ENCODE peak calls at places on chromosomes 13 and 19, in four cellular contexts. O is lower lobe of right lung, S is PC-3, J is sigmoid colon. L is an unnamed sample.

GRCh38 chr19:10226376-10227214 is 4.5 kb downstream of the S1PR2 start:
- DNase-seq in O (peak; percentile 62), S (no peak), J (peak; percentile 96), L (peak; percentile 93)

GRCh38 chr13:29551214-29551613 is 44.3 kb downstream of the SLC7A1 start:
- DNase-seq in O (no peak), S (no peak), J (no peak), L (no peak)

GRCh38 chr13:48160879-48161278 is 66.0 kb upstream of the MED4 start:
- DNase-seq in O (no peak), S (peak; percentile 44), J (no peak), L (no peak)

GRCh38 chr13:73370066-73370465 is 311.3 kb downstream of the KLF5 start:
- DNase-seq in O (no peak), S (no peak), J (no peak), L (no peak)

GRCh38 chr19:54178581-54179261 is 5.8 kb upstream of the TMC4 start:
- DNase-seq in O (no peak), S (peak; percentile 42), J (no peak), L (peak; percentile 53)

GRCh38 chr19:45496349-45496953 is 396 bp downstream of the RTN2 start:
- DNase-seq in O (no peak), S (peak; percentile 18), J (no peak), L (peak; percentile 86)

GRCh38 chr19:294819-295686 is 3.9 kb upstream of the PLPP2 start:
- DNase-seq in O (peak; percentile 67), S (no peak), J (no peak), L (peak; percentile 32)

GRCh38 chr13:66751691-66752090 is 478.4 kb downstream of the PCDH9 start:
- DNase-seq in O (no peak), S (no peak), J (no peak), L (no peak)

GRCh38 chr13:110799246-110800236 is 86.0 kb downstream of the ING1 start:
- DNase-seq in O (no peak), S (no peak), J (no peak), L (peak; percentile 96)

GRCh38 chr13:113086031-113086750 is 19.4 kb upstream of the F7 start:
- DNase-seq in O (peak; percentile 39), S (no peak), J (no peak), L (no peak)

GRCh38 chr13:102132896-102133295 is 269.0 kb downstream of the FGF14 start:
- DNase-seq in O (no peak), S (no peak), J (no peak), L (no peak)

GRCh38 chr19:45423033-45423588 is 606 bp downstream of the ERCC1 start:
- DNase-seq in O (no peak), S (no peak), J (no peak), L (no peak)

GRCh38 chr13:76980075-76980718 is 11.7 kb upstream of the CLN5 start:
- DNase-seq in O (peak; percentile 88), S (peak; percentile 71), J (peak; percentile 83), L (peak; percentile 86)

GRCh38 chr13:90427322-90428272 is 919.9 kb upstream of the MIR17HG start:
- DNase-seq in O (no peak), S (no peak), J (no peak), L (no peak)

GRCh38 chr13:72290962-72291681 is 424.1 kb upstream of the DACH1 start:
- DNase-seq in O (no peak), S (peak; percentile 81), J (no peak), L (no peak)

GRCh38 chr19:32407004-32407992 is 1.7 kb downstream of the DPY19L3 start:
- DNase-seq in O (peak; percentile 65), S (peak; percentile 3), J (peak; percentile 74), L (peak; percentile 93)
- H3K4me3 ChIP-seq in O (peak overlapping the region; percentile 84), S (peak overlapping the region; percentile 87), J (no peak overlapping the region), L (no peak overlapping the region)

GRCh38 chr13:99506632-99507031 is 5.4 kb downstream of the TM9SF2 start:
- DNase-seq in O (no peak), S (no peak), J (no peak), L (no peak)
- H3K4me1 ChIP-seq in O (peaks cover 68% of the 10 kb centered on the region), S (peaks cover 38% of the 10 kb centered on the region), J (peaks cover 49% of the 10 kb centered on the region), L (peaks cover 10% of the 10 kb centered on the region)

GRCh38 chr13:42498521-42498920 is 75.4 kb upstream of the TNFSF11 start:
- DNase-seq in O (no peak), S (no peak), J (no peak), L (no peak)
- TF ChIP-seq CTCF in O (no peak), S (no peak), J (no peak), L (peak; percentile 6)

DNA sequence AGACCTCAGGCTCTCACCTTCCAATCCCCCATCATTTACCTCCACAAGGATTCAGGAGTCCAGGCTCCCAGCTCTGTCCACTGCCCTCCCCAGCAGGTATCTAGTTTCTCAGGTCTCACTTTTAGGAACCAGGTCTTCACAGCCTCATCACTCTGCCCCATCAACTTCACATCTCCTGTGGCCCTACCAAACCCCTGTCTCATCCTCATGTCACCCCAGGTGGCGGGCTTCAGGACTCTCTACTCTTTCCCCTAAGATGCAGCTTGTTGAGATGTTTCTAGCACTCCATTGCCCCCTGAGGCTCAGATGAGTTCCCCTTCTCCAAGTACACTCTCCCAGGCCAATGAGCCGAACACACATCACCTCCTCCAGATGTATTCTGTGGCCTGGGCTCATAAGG is 1.5 kb downstream of the PPFIA3 start:
- DNase-seq in O (no peak), S (no peak), J (no peak), L (no peak)
- H3K4me3 ChIP-seq in O (no peak overlapping the region), S (no peak overlapping the region), J (no peak overlapping the region), L (no peak overlapping the region)

DNA sequence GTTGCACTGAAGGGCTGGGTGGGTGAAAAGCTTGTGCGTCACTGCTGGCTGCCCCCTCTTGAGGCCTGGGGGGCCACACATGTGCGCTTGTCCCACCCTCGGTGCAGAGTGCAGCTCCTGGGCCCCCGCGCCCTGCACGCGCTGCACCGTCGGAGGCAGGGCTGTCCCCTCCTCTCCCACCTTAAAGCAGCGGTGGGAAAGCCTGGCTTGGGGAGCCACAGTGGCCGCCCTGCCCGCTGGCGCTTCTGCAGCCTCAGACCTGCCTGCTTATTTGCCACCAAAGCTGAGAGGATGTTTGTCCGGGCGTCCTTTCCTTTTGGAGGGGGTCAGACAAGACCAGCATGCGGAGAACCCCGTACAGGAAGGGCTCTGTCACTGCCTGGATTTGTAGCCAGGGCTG is 26.7 kb downstream of the PLEKHJ1 start:
- DNase-seq in O (no peak), S (no peak), J (no peak), L (no peak)
- H3K4me1 ChIP-seq in O (peaks cover 19% of the 10 kb centered on the region), S (no peaks in the 10 kb centered on the region), J (peaks cover 10% of the 10 kb centered on the region), L (no peaks in the 10 kb centered on the region)

GRCh38 chr13:32142956-32143375 is 111.4 kb downstream of the FRY start:
- DNase-seq in O (no peak), S (no peak), J (no peak), L (peak; percentile 81)
- TF ChIP-seq CTCF in O (no peak), S (no peak), J (no peak), L (no peak)

DNA sequence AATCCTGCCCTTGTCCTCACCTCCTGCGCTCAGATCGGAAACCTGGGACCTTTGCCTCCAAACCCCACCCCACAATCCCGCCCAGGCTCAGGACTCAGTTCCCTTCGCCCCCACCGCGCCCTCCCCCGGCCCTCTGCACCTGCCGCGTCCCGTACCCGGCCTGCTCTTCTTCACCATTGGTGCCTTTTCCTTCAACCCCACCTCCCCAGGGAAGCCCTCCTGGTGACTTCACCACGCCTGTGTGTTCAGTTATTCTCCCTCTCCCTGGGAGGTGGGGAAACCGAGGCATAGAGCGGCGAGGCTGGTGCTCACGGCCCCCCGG is 19.3 kb upstream of the TCF3 start:
- DNase-seq in O (no peak), S (no peak), J (no peak), L (no peak)
- H3K4me3 ChIP-seq in O (no peak overlapping the region), S (peak overlapping the region; percentile 60), J (peak overlapping the region; percentile 23), L (no peak overlapping the region)

GRCh38 chr19:7304200-7304599 is 10.0 kb upstream of the INSR start:
- DNase-seq in O (no peak), S (no peak), J (no peak), L (no peak)

GRCh38 chr19:7303470-7303869 is 9.3 kb upstream of the INSR start:
- DNase-seq in O (no peak), S (no peak), J (no peak), L (no peak)

GRCh38 chr19:7312816-7313215 is 18.6 kb upstream of the INSR start:
- DNase-seq in O (no peak), S (no peak), J (no peak), L (no peak)

GRCh38 chr19:7311911-7312310 is 17.7 kb upstream of the INSR start:
- DNase-seq in O (no peak), S (no peak), J (no peak), L (no peak)

GRCh38 chr19:7307590-7308218 is 13.5 kb upstream of the INSR start:
- DNase-seq in O (no peak), S (no peak), J (no peak), L (no peak)
- H3K4me1 ChIP-seq in O (no peaks in the 10 kb centered on the region), S (no peaks in the 10 kb centered on the region), J (no peaks in the 10 kb centered on the region), L (no peaks in the 10 kb centered on the region)

GRCh38 chr19:40803170-40803856 is 4.3 kb downstream of the EGLN2 start:
- DNase-seq in O (no peak), S (no peak), J (no peak), L (no peak)

GRCh38 chr19:40802300-40803169 is 3.5 kb downstream of the EGLN2 start:
- DNase-seq in O (no peak), S (no peak), J (peak; percentile 92), L (no peak)

GRCh38 chr19:40805258-40805868 is 6.4 kb downstream of the EGLN2 start:
- DNase-seq in O (no peak), S (no peak), J (no peak), L (no peak)

GRCh38 chr19:40804783-40805242 is 5.8 kb downstream of the EGLN2 start:
- DNase-seq in O (no peak), S (no peak), J (no peak), L (no peak)

GRCh38 chr19:40803857-40804782 is 5.1 kb downstream of the EGLN2 start:
- DNase-seq in O (peak; percentile 83), S (peak; percentile 10), J (no peak), L (no peak)
- TF ChIP-seq CTCF in O (no peak), S (no peak), J (no peak), L (no peak)

GRCh38 chr19:7196721-7197168 is 97.5 kb downstream of the INSR start:
- DNase-seq in O (no peak), S (no peak), J (peak; percentile 90), L (no peak)
- H3K4me3 ChIP-seq in O (peak overlapping the region; percentile 41), S (peak overlapping the region; percentile 88), J (peak overlapping the region; percentile 75), L (peak overlapping the region; percentile 17)

L was measured in cardiac muscle cell.